ENCODE peak calls at places on chromosomes 2 and 18, in four cellular contexts. D, L, A and J are unnamed samples.

GRCh38 chr2:197972017-197972416 is 167.6 kb downstream of the PLCL1 start:
- DNase-seq in D (no peak), A (peak; percentile 30), L (no peak), J (no peak)

GRCh38 chr2:240593703-240594451 is 7.3 kb downstream of the CAPN10 start:
- DNase-seq in L (no peak), D (peak; percentile 76), A (no peak), J (no peak)

GRCh38 chr2:120432976-120433815 is 87.3 kb downstream of the INHBB start:
- DNase-seq in A (no peak), D (no peak), L (no peak), J (no peak)

GRCh38 chr2:9797086-9797485 is 46.2 kb upstream of the TAF1B start:
- DNase-seq in L (no peak), D (no peak), A (no peak), J (no peak)

GRCh38 chr2:173991857-173992588 is 26.9 kb upstream of the SP3 start:
- DNase-seq in A (peak; percentile 17), D (peak; percentile 83), L (no peak), J (no peak)

GRCh38 chr2:168119519-168120141 is 127.8 kb downstream of the STK39 start:
- DNase-seq in A (peak; percentile 30), D (no peak), L (peak; percentile 1), J (peak; percentile 23)

GRCh38 chr2:152369176-152369860 is 34.3 kb downstream of the FMNL2 start:
- DNase-seq in D (no peak), L (no peak), A (peak; percentile 59), J (no peak)

GRCh38 chr2:223601932-223602676 is at the start of gene SCG2:
- DNase-seq in D (peak; percentile 51), A (peak; percentile 64), L (no peak), J (peak; percentile 16)

GRCh38 chr18:7740815-7741214 is 173.7 kb downstream of the PTPRM start:
- DNase-seq in D (no peak), A (no peak), L (no peak), J (no peak)

GRCh38 chr2:135174802-135175093 is 122.7 kb downstream of the RAB3GAP1 start:
- DNase-seq in L (no peak), A (no peak), D (no peak), J (no peak)

GRCh38 chr18:57428221-57429150 is 6.7 kb upstream of the ONECUT2 start:
- DNase-seq in D (no peak), A (no peak), L (no peak), J (no peak)

GRCh38 chr2:170715932-170716777 is 1.0 kb downstream of the SP5 start:
- DNase-seq in L (no peak), A (no peak), D (no peak), J (no peak)

GRCh38 chr2:219228745-219229374 is 576 bp downstream of the ATG9A start:
- DNase-seq in D (no peak), L (no peak), A (no peak), J (no peak)

GRCh38 chr2:230158468-230158867 is 61.3 kb downstream of the SP110 start:
- DNase-seq in A (no peak), D (no peak), L (no peak), J (no peak)

GRCh38 chr2:229226372-229226771 is 44.7 kb downstream of the PID1 start:
- DNase-seq in D (peak; percentile 47), A (no peak), L (no peak), J (no peak)

GRCh38 chr2:198143793-198144192 is 339.4 kb downstream of the PLCL1 start:
- DNase-seq in A (no peak), D (no peak), L (no peak), J (no peak)

GRCh38 chr2:233807966-233808892 is 30.1 kb downstream of the MROH2A start:
- DNase-seq in A (no peak), D (no peak), L (no peak), J (no peak)

GRCh38 chr18:75211002-75211621 is 515 bp downstream of the TSHZ1 start:
- DNase-seq in A (peak; percentile 23), D (no peak), L (peak; percentile 43), J (peak; percentile 49)

GRCh38 chr2:66171530-66171929 is 263.4 kb upstream of the MEIS1 start:
- DNase-seq in L (no peak), A (no peak), D (no peak), J (no peak)

GRCh38 chr18:28013064-28013463 is 163.9 kb downstream of the CDH2 start:
- DNase-seq in A (no peak), L (no peak), D (no peak), J (no peak)

GRCh38 chr2:39512434-39512935 is 75.4 kb upstream of the MAP4K3 start:
- DNase-seq in D (peak; percentile 30), L (no peak), A (no peak), J (no peak)

GRCh38 chr2:42854207-42854818 is 61.9 kb upstream of the HAAO start:
- DNase-seq in A (peak; percentile 36), L (no peak), D (peak; percentile 71), J (no peak)

GRCh38 chr2:233365861-233366520 is 11.7 kb downstream of the DGKD start:
- DNase-seq in D (no peak), L (no peak), A (no peak), J (no peak)

GRCh38 chr2:228777855-228778355 is 493.2 kb downstream of the PID1 start:
- DNase-seq in A (no peak), D (no peak), L (no peak), J (no peak)

GRCh38 chr2:235601960-235602704 is 108.3 kb downstream of the AGAP1 start:
- DNase-seq in A (no peak), D (no peak), L (no peak), J (no peak)

GRCh38 chr2:108593547-108594098 is 59.4 kb downstream of the LIMS1 start:
- DNase-seq in A (peak; percentile 91), L (no peak), D (no peak), J (no peak)

GRCh38 chr2:78780321-78780720 is 245.2 kb upstream of the REG3G start:
- DNase-seq in D (no peak), A (no peak), L (no peak), J (no peak)

GRCh38 chr2:128593518-128594272 is 275.0 kb upstream of the HS6ST1 start:
- DNase-seq in D (no peak), A (no peak), L (no peak), J (no peak)

GRCh38 chr18:22176282-22176621 is 6.9 kb downstream of the GATA6 start:
- DNase-seq in A (no peak), D (no peak), L (no peak), J (no peak)

GRCh38 chr18:22177496-22177866 is 8.1 kb downstream of the GATA6 start:
- DNase-seq in D (no peak), L (no peak), A (no peak), J (no peak)

GRCh38 chr18:22175326-22175725 is 5.9 kb downstream of the GATA6 start:
- DNase-seq in A (no peak), D (no peak), L (no peak), J (no peak)

GRCh38 chr18:22174341-22175148 is 5.2 kb downstream of the GATA6 start:
- DNase-seq in A (no peak), L (no peak), D (no peak), J (no peak)

GRCh38 chr18:22176622-22177495 is 7.5 kb downstream of the GATA6 start:
- DNase-seq in A (no peak), D (peak; percentile 28), L (no peak), J (no peak)
- H3K27me3 ChIP-seq in A (no peaks in the 10 kb centered on the region), D (no peaks in the 10 kb centered on the region), L (peaks cover 31% of the 10 kb centered on the region), J (peaks cover 22% of the 10 kb centered on the region)

GRCh38 chr2:176534798-176535479 is 265.7 kb downstream of the MTX2 start:
- DNase-seq in L (no peak), D (no peak), A (peak; percentile 63), J (no peak)
- H3K27ac ChIP-seq in L (no peak overlapping the region), D (no peak overlapping the region), A (no peak overlapping the region), J (no peak overlapping the region)

DNA sequence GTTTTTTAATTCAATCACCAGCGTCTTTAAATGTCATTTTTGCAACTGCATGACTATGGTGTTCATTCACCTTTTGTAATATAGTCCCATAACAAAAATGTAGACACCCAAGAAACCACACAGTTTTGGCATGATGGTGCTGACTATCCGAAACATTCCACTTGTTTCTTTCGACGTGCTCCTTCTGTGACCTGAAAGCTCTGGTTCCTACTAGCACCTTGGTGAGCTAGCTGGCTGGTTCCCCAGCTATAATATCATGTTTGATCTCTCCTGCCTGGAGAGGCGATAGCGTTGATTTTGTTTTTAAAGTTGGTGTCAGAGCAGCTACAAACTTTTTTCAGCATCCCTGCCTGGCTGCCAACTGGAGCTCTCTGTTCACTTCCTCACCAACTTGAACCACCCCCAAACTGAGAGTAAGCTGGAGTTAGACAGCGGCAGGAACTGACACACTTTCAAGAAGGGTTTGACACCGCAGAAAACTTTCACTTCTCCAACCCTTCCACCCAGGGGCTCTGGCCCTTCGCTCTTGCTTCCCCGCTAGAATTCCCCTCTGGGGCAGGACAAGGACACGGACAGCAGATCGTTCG is 1.1 kb downstream of the ATAD2B start:
- DNase-seq in D (peak; percentile 25), A (peak; percentile 74), L (peak; percentile 71), J (peak; percentile 77)
- H3K4me1 ChIP-seq in D (peaks cover 79% of the 10 kb centered on the region), A (peaks cover 14% of the 10 kb centered on the region), L (peaks cover 39% of the 10 kb centered on the region), J (peaks cover 47% of the 10 kb centered on the region)

DNA sequence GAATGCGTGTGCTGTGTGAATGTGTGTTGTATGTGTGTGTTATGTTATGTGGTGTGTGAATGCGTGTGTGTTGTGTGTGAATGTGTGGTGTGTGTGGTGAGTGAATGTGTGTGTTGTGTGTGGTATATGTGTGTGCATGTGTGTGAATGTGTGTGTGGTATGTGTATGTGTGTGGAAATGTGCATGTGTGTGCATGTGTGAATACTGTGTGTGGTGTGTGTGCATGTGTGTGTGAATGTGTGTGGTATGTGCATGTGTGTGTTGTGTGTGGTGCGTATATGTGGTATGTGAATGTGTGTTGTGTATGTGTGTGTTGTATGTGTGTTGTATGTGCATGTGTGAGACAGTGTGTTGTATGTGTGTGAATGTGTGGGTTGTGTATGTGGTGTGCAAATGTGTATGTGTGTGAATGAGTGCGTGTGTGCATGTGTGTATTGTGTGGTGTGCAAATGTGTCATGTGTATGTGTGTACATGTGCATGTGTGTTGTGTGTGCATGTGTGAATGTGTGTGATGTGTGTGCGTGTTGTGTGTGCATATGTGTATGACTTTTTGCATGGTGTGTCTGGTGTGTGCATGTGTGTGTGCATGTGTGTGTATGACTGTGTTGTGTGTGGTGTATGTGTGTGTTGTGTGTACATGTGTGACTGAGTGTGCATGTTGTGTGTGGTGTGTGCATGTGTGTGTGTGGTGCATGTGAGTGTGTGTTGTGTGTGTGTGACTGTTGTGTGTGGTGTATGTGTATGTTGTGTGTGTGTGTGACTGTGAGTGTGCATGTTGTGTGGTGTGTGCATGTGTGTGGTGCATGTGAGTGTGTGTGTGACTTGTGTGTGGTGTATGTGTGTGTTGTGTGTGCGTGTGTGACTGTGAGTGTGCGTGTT is 268.2 kb downstream of the DCDC2C start:
- DNase-seq in L (no peak), D (no peak), A (no peak), J (no peak)
- H3K27me3 ChIP-seq in L (no peaks in the 10 kb centered on the region), D (peaks cover 65% of the 10 kb centered on the region), A (no peaks in the 10 kb centered on the region), J (no peaks in the 10 kb centered on the region)

GRCh38 chr2:239303711-239304532 is 96.9 kb downstream of the HDAC4 start:
- DNase-seq in L (no peak), D (no peak), A (no peak), J (no peak)
- H3K27ac ChIP-seq in L (no peak overlapping the region), D (peak overlapping the region; percentile 76), A (no peak overlapping the region), J (no peak overlapping the region)